ENCODE peak calls at places on chromosomes 2 and 18, in four cellular contexts. V is GM13976, E is H9, J is SK-N-SH. T is an unnamed sample.

GRCh38 chr2:35871672-35872071 is 483.9 kb upstream of the CRIM1 start:
- DNase-seq in J (peak), E (no peak), V (no peak), T (no peak)

GRCh38 chr2:67399831-67400489 is 2.8 kb downstream of the ETAA1 start:
- DNase-seq in E (no peak), J (no peak), V (no peak), T (peak)

GRCh38 chr2:16890081-16890480 is 224.4 kb upstream of the CYRIA start:
- DNase-seq in V (no peak), J (no peak), E (peak), T (no peak)

GRCh38 chr2:163345795-163346573 is 389.8 kb downstream of the FIGN start:
- DNase-seq in V (peak), E (no peak), J (peak), T (peak)

GRCh38 chr2:46328316-46328715 is 31.1 kb downstream of the EPAS1 start:
- DNase-seq in V (no peak), E (no peak), J (no peak), T (no peak)

GRCh38 chr18:62651276-62652031 is 63.9 kb upstream of the PHLPP1 start:
- DNase-seq in E (no peak), V (peak), J (no peak), T (no peak)

GRCh38 chr2:197869501-197870111 is 65.2 kb downstream of the PLCL1 start:
- DNase-seq in V (no peak), E (no peak), J (peak), T (no peak)

GRCh38 chr2:5521462-5521861 is 170.7 kb upstream of the SOX11 start:
- DNase-seq in J (no peak), V (no peak), E (no peak), T (no peak)

DNA sequence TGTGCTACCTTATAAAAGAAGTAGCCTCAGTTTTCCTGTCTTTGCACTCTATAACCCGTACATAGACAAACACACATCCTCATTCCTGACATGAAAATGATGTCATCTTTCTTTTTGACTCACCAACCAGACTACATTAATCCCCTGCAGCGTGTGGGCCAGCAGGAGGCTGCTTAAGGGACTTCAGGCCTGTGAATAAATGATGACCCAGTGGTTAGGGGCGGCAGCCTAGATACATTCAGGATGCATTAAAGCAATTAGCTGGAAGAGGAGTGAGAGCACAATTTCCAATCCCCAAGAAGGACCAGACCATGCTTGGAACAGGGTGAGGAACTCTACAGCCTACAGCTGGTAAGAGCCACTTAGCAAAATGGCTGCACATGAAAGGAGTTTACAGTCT is 57.3 kb upstream of the KLF7 start:
- DNase-seq in J (no peak), V (peak), E (no peak), T (peak)
- TF ChIP-seq CTCF in J (no peak), V (no peak), E (no peak), T (peak)

GRCh38 chr2:172279214-172279613 is 148.2 kb upstream of the ITGA6 start:
- DNase-seq in J (no peak), E (no peak), V (no peak), T (no peak)

GRCh38 chr2:172280820-172281454 is 146.4 kb upstream of the ITGA6 start:
- DNase-seq in E (no peak), V (no peak), J (no peak), T (no peak)

GRCh38 chr2:172281648-172282576 is 145.5 kb upstream of the ITGA6 start:
- DNase-seq in J (no peak), V (no peak), E (no peak), T (peak)

GRCh38 chr2:172278642-172279041 is 148.7 kb upstream of the ITGA6 start:
- DNase-seq in V (no peak), E (no peak), J (no peak), T (no peak)

DNA sequence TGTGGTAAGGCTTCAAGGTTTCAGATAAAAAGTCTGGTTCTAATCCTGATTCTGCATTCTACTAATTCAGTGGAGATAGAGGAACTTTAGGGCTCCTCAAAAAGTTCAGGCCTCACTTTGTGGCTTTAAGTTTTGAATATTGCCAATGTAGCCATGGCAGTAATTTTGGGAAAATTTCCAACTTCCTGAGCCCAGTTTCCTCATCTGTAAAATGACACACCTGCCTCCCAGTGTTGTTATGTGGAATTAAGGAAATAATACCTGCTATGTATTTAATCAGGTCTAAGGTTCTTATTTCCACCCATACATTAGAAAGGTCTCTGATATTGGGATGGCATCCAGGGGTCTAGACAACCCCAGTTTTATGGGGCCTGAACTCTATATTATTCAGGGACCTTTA is 147.5 kb upstream of the ITGA6 start:
- DNase-seq in J (no peak), V (no peak), E (no peak), T (peak)
- TF ChIP-seq CTCF in J (no peak), V (no peak), E (no peak), T (peak)

DNA sequence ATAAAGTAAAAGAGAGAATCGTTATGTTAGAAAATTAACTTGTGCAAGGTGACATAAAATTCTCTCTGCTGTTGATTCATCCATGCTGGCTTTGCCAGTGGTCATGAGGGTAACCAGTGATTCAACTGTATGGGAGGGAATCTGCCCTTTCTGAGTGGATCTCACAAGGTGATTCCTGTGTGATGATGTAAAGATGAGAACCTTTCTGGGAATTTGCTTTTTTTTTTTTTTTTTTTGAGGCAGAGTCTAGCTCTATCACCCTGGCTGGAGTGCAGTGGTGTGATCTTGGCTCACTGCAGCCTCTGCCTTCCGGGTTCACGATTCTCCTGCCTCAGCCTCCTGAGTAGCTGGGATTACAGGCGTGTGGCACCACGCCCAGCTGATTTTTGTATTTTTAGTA is 23.3 kb downstream of the RAB31 start:
- DNase-seq in E (no peak), J (no peak), V (no peak), T (peak)
- TF ChIP-seq CTCF in E (no peak), J (no peak), V (no peak), T (no peak)

GRCh38 chr2:214079032-214079431 is 331.8 kb upstream of the VWC2L start:
- DNase-seq in J (no peak), E (no peak), V (no peak), T (peak)
- TF ChIP-seq CTCF in J (peak), E (no peak), V (no peak), T (no peak)

GRCh38 chr18:8448091-8448490 is 161.1 kb upstream of the RAB12 start:
- DNase-seq in J (no peak), E (no peak), V (no peak), T (peak)

GRCh38 chr18:8454136-8454535 is 155.1 kb upstream of the RAB12 start:
- DNase-seq in E (no peak), V (no peak), J (no peak), T (no peak)

GRCh38 chr18:8450898-8451665 is 158.2 kb upstream of the RAB12 start:
- DNase-seq in E (peak), J (no peak), V (no peak), T (no peak)

GRCh38 chr18:8453528-8453927 is 155.7 kb upstream of the RAB12 start:
- DNase-seq in E (no peak), J (no peak), V (no peak), T (no peak)

DNA sequence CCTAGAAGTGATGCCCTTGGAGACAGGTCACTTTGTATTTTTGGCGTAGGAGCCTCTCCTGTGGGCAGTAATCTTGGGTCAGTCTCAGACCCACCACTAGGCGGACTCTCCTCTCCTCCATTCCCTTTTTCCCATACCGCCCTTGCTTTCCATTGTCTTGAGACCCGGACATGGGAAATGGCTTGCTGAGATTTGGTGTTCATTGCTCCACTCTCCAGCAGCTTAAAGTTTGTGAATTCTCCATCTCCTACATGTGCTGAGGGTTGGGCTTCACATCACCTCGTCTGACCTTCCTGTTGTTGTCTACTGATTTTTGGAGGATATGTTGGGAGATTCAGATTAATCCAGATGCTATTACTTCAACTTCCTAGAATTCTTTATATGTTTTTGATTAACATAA is 159.2 kb upstream of the RAB12 start:
- DNase-seq in J (no peak), E (peak), V (no peak), T (no peak)
- TF ChIP-seq CTCF in J (peak), E (peak), V (no peak), T (peak)

T was measured in bronchial epithelial cell.